ENCODE peak calls at places on chromosomes 3 and 15, in five cellular contexts. X is hypothalamus; V is left colon; I is nucleus accumbens; W is activated T-cell treated with anti-CD3 and anti-CD28 coated beads, Interleukin-2, amount 50 U/mL, for 72 hours. N is an unnamed sample.

GRCh38 chr3:140580746-140581145 is 97.1 kb upstream of the TRIM42 start:
- DNase-seq in X (no peak), V (no peak), I (no peak), W (no peak), N (no peak)

GRCh38 chr15:89303986-89304385 is 30.6 kb downstream of the POLG start:
- DNase-seq in X (no peak), V (no peak), I (no peak), W (no peak), N (no peak)

GRCh38 chr3:100463002-100463401 is 29.4 kb upstream of the TMEM45A start:
- DNase-seq in X (no peak), V (peak), I (no peak), W (peak), N (no peak)

GRCh38 chr3:106345353-106346027 is 476.7 kb upstream of the CBLB start:
- DNase-seq in X (no peak), V (no peak), I (no peak), W (no peak), N (no peak)

GRCh38 chr3:195107593-195107992 is 163.4 kb downstream of the XXYLT1 start:
- DNase-seq in X (no peak), V (no peak), I (no peak), W (no peak), N (no peak)

GRCh38 chr3:4589475-4590111 is 96.4 kb downstream of the ITPR1 start:
- DNase-seq in X (no peak), V (no peak), I (no peak), W (no peak), N (no peak)

GRCh38 chr3:31226331-31226730 is 306.4 kb upstream of the STT3B start:
- DNase-seq in X (no peak), V (peak), I (no peak), W (no peak), N (no peak)

GRCh38 chr15:67224889-67225288 is 29.6 kb downstream of the AAGAB start:
- DNase-seq in X (no peak), V (peak), I (no peak), W (no peak), N (no peak)

GRCh38 chr3:129485681-129486056 is 42.8 kb upstream of the RHO start:
- DNase-seq in X (no peak), V (peak), I (no peak), W (no peak), N (peak)

GRCh38 chr3:141556034-141556433 is 69.2 kb downstream of the RASA2 start:
- DNase-seq in X (no peak), V (no peak), I (no peak), W (peak), N (no peak)

GRCh38 chr15:62972814-62973213 is 69.7 kb upstream of the TPM1 start:
- DNase-seq in X (no peak), V (no peak), I (no peak), W (no peak), N (no peak)